ENCODE peak calls at places on chromosomes 7 and 10, in five cellular contexts. One of them, this sample, is unnamed. For H3K4me1, the result is how much of the 10 kb centered on the place peaks cover.

GRCh38 chr7:1176891-1177373 is 16.9 kb upstream of the ZFAND2A start:
- DNase-seq in stomach: peak
- DNase-seq in endothelial cell of umbilical vein: peak
- DNase-seq in Panc1: no peak
- DNase-seq in HepG2: peak
- DNase-seq in this sample: peak

GRCh38 chr10:42638821-42639270 is 476 bp upstream of the ZNF33B start:
- DNase-seq in stomach: no peak
- DNase-seq in endothelial cell of umbilical vein: no peak
- DNase-seq in Panc1: no peak
- DNase-seq in HepG2: no peak
- DNase-seq in this sample: no peak

GRCh38 chr10:48243487-48243886 is 31.0 kb downstream of the FRMPD2 start:
- DNase-seq in stomach: no peak
- DNase-seq in endothelial cell of umbilical vein: no peak
- DNase-seq in Panc1: no peak
- DNase-seq in HepG2: no peak
- DNase-seq in this sample: no peak

GRCh38 chr10:79084972-79085597 is 16.3 kb downstream of the ZMIZ1 start:
- DNase-seq in stomach: no peak
- DNase-seq in endothelial cell of umbilical vein: no peak
- DNase-seq in Panc1: no peak
- DNase-seq in HepG2: no peak
- DNase-seq in this sample: no peak

GRCh38 chr7:30469303-30469702 is 9.3 kb downstream of the NOD1 start:
- DNase-seq in stomach: no peak
- DNase-seq in endothelial cell of umbilical vein: peak
- DNase-seq in Panc1: no peak
- DNase-seq in HepG2: peak
- DNase-seq in this sample: peak

GRCh38 chr10:30171601-30172000 is 112.2 kb upstream of the JCAD start:
- DNase-seq in stomach: no peak
- DNase-seq in endothelial cell of umbilical vein: no peak
- DNase-seq in Panc1: no peak
- DNase-seq in HepG2: no peak
- DNase-seq in this sample: no peak

GRCh38 chr10:72625608-72626443 is at the start of gene MICU1:
- DNase-seq in stomach: peak
- DNase-seq in endothelial cell of umbilical vein: peak
- DNase-seq in Panc1: peak
- DNase-seq in HepG2: peak
- DNase-seq in this sample: peak

GRCh38 chr10:126972622-126973414 is 67.6 kb downstream of the DOCK1 start:
- DNase-seq in stomach: no peak
- DNase-seq in endothelial cell of umbilical vein: peak
- DNase-seq in Panc1: no peak
- DNase-seq in HepG2: peak
- DNase-seq in this sample: no peak

GRCh38 chr7:36305226-36305625 is 84.4 kb upstream of the ANLN start:
- DNase-seq in stomach: peak
- DNase-seq in endothelial cell of umbilical vein: no peak
- DNase-seq in Panc1: no peak
- DNase-seq in HepG2: no peak
- DNase-seq in this sample: no peak

GRCh38 chr10:78905940-78906308 is 162.8 kb upstream of the ZMIZ1 start:
- DNase-seq in stomach: peak
- DNase-seq in endothelial cell of umbilical vein: no peak
- DNase-seq in Panc1: no peak
- DNase-seq in HepG2: no peak
- DNase-seq in this sample: no peak

GRCh38 chr10:103307594-103307993 is 30.7 kb downstream of the INA start:
- DNase-seq in stomach: no peak
- DNase-seq in endothelial cell of umbilical vein: no peak
- DNase-seq in Panc1: no peak
- DNase-seq in HepG2: no peak
- DNase-seq in this sample: no peak

GRCh38 chr7:114138587-114138986 is 219.8 kb upstream of the PPP1R3A start:
- DNase-seq in stomach: no peak
- DNase-seq in endothelial cell of umbilical vein: no peak
- DNase-seq in Panc1: no peak
- DNase-seq in HepG2: no peak
- DNase-seq in this sample: no peak

GRCh38 chr10:33483124-33483794 is 148.8 kb upstream of the NRP1 start:
- DNase-seq in stomach: no peak
- DNase-seq in endothelial cell of umbilical vein: no peak
- DNase-seq in Panc1: no peak
- DNase-seq in HepG2: no peak
- DNase-seq in this sample: no peak

GRCh38 chr10:1406172-1406975 is 331.0 kb downstream of the ADARB2 start:
- DNase-seq in stomach: peak
- DNase-seq in endothelial cell of umbilical vein: no peak
- DNase-seq in Panc1: no peak
- DNase-seq in HepG2: no peak
- DNase-seq in this sample: no peak

GRCh38 chr7:127907110-127907509 is 124.1 kb downstream of the LRRC4 start:
- DNase-seq in stomach: no peak
- DNase-seq in endothelial cell of umbilical vein: no peak
- DNase-seq in Panc1: no peak
- DNase-seq in HepG2: no peak
- DNase-seq in this sample: no peak

GRCh38 chr7:127903913-127904705 is 127.1 kb downstream of the LRRC4 start:
- DNase-seq in stomach: no peak
- DNase-seq in endothelial cell of umbilical vein: no peak
- DNase-seq in Panc1: no peak
- DNase-seq in HepG2: no peak
- DNase-seq in this sample: no peak

GRCh38 chr7:127901895-127902703 is 129.1 kb downstream of the LRRC4 start:
- DNase-seq in stomach: no peak
- DNase-seq in endothelial cell of umbilical vein: no peak
- DNase-seq in Panc1: no peak
- DNase-seq in HepG2: no peak
- DNase-seq in this sample: no peak

GRCh38 chr7:127905491-127906330 is 125.5 kb downstream of the LRRC4 start:
- DNase-seq in stomach: no peak
- DNase-seq in endothelial cell of umbilical vein: peak
- DNase-seq in Panc1: no peak
- DNase-seq in HepG2: peak
- DNase-seq in this sample: no peak

GRCh38 chr7:127904706-127905056 is 126.6 kb downstream of the LRRC4 start:
- DNase-seq in stomach: no peak
- DNase-seq in endothelial cell of umbilical vein: no peak
- DNase-seq in Panc1: no peak
- DNase-seq in HepG2: no peak
- DNase-seq in this sample: no peak
- H3K4me1 ChIP-seq in stomach: half or more
- H3K4me1 ChIP-seq in endothelial cell of umbilical vein: under half
- H3K4me1 ChIP-seq in Panc1: under half
- H3K4me1 ChIP-seq in HepG2: half or more
- H3K4me1 ChIP-seq in this sample: under half

DNA sequence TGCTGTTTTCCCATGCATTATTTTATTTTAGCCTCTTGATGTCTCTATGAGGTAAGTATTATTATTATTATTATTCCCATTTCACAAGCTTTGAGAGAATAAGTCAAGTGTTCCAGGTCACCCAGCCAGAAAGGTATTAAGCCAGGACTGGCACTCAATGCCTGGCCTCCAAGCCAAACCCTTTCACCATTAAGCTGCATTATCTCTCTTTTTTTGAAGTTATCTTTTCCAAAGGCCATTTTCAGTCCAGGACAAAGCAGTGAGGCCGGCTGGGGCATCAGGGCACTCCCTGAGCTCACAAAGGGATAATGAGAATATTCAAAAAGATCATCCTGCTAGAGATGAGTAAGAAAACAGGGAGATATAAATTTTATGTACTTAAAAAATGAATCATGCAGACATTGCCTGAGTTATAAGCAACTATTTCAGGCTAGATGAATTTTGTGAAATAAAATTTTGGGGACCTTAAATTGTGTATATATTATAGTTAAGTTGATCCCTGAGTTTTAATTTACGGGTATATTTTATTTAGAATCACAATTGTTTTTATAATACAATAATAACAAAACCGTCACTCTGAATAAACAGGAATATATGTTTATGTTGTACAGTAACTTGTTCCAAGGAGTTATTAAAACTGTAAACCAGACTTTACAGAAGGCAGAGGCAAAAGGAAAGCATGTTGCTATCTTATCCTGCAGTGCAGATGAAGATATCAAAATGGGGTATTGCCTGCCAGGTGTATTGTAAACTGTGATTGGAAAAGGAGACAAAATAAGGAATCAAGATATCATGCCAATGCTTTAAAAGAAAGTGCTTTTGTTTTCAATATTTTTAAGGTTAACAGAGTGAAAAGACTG is 51.3 kb upstream of the CAV2 start:
- DNase-seq in stomach: no peak
- DNase-seq in endothelial cell of umbilical vein: no peak
- DNase-seq in Panc1: no peak
- DNase-seq in HepG2: no peak
- DNase-seq in this sample: no peak
- TF ChIP-seq POLR2AphosphoS5 in stomach: no peak
- TF ChIP-seq POLR2AphosphoS5 in endothelial cell of umbilical vein: no peak
- TF ChIP-seq POLR2AphosphoS5 in Panc1: no peak
- TF ChIP-seq POLR2AphosphoS5 in HepG2: no peak
- TF ChIP-seq POLR2AphosphoS5 in this sample: no peak

DNA sequence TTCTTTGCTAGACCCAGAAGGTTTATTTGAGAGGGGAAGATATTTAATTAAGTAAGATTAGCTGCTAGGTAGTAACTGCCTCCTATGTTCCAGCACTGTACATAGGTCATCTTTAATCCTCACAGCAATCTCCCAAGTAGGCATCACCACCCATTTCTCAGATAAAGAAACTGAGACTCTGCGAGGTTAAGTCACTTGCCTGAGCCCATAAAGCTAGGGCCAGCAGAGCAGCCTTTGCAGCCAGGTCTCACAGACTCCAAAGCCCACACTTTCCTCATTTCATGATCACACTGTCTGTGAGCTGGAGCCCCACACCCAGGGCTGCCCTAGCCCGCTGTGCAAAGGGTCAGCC is 20.6 kb downstream of the CALML3 start:
- DNase-seq in stomach: no peak
- DNase-seq in endothelial cell of umbilical vein: no peak
- DNase-seq in Panc1: no peak
- DNase-seq in HepG2: no peak
- DNase-seq in this sample: no peak
- H3K4me1 ChIP-seq in stomach: half or more
- H3K4me1 ChIP-seq in endothelial cell of umbilical vein: under half
- H3K4me1 ChIP-seq in Panc1: under half
- H3K4me1 ChIP-seq in HepG2: half or more
- H3K4me1 ChIP-seq in this sample: half or more

GRCh38 chr10:69220041-69220451 is at the start of gene HKDC1:
- DNase-seq in stomach: no peak
- DNase-seq in endothelial cell of umbilical vein: no peak
- DNase-seq in Panc1: no peak
- DNase-seq in HepG2: peak
- DNase-seq in this sample: no peak

GRCh38 chr10:69220510-69220909 is 378 bp downstream of the HKDC1 start:
- DNase-seq in stomach: no peak
- DNase-seq in endothelial cell of umbilical vein: no peak
- DNase-seq in Panc1: no peak
- DNase-seq in HepG2: peak
- DNase-seq in this sample: no peak

GRCh38 chr10:69223028-69223342 is 2.9 kb downstream of the HKDC1 start:
- DNase-seq in stomach: no peak
- DNase-seq in endothelial cell of umbilical vein: no peak
- DNase-seq in Panc1: no peak
- DNase-seq in HepG2: no peak
- DNase-seq in this sample: no peak

GRCh38 chr10:69224862-69225657 is 4.9 kb downstream of the HKDC1 start:
- DNase-seq in stomach: no peak
- DNase-seq in endothelial cell of umbilical vein: peak
- DNase-seq in Panc1: no peak
- DNase-seq in HepG2: no peak
- DNase-seq in this sample: no peak

GRCh38 chr10:69222157-69223027 is 2.3 kb downstream of the HKDC1 start:
- DNase-seq in stomach: peak
- DNase-seq in endothelial cell of umbilical vein: peak
- DNase-seq in Panc1: peak
- DNase-seq in HepG2: peak
- DNase-seq in this sample: peak
- TF ChIP-seq POLR2AphosphoS5 in stomach: peak
- TF ChIP-seq POLR2AphosphoS5 in endothelial cell of umbilical vein: no peak
- TF ChIP-seq POLR2AphosphoS5 in Panc1: no peak
- TF ChIP-seq POLR2AphosphoS5 in HepG2: no peak
- TF ChIP-seq POLR2AphosphoS5 in this sample: peak

GRCh38 chr7:131090866-131091692 is 236.6 kb upstream of the MKLN1 start:
- DNase-seq in stomach: no peak
- DNase-seq in endothelial cell of umbilical vein: no peak
- DNase-seq in Panc1: no peak
- DNase-seq in HepG2: no peak
- DNase-seq in this sample: no peak
- H3K4me1 ChIP-seq in stomach: half or more
- H3K4me1 ChIP-seq in endothelial cell of umbilical vein: under half
- H3K4me1 ChIP-seq in Panc1: under half
- H3K4me1 ChIP-seq in HepG2: half or more
- H3K4me1 ChIP-seq in this sample: half or more

GRCh38 chr7:17447728-17448478 is 149.5 kb downstream of the AHR start:
- DNase-seq in stomach: no peak
- DNase-seq in endothelial cell of umbilical vein: no peak
- DNase-seq in Panc1: no peak
- DNase-seq in HepG2: no peak
- DNase-seq in this sample: no peak

GRCh38 chr7:17446340-17446739 is 147.9 kb downstream of the AHR start:
- DNase-seq in stomach: no peak
- DNase-seq in endothelial cell of umbilical vein: no peak
- DNase-seq in Panc1: no peak
- DNase-seq in HepG2: no peak
- DNase-seq in this sample: no peak

GRCh38 chr7:17441557-17441956 is 143.1 kb downstream of the AHR start:
- DNase-seq in stomach: no peak
- DNase-seq in endothelial cell of umbilical vein: peak
- DNase-seq in Panc1: no peak
- DNase-seq in HepG2: no peak
- DNase-seq in this sample: no peak

GRCh38 chr7:17444151-17444550 is 145.7 kb downstream of the AHR start:
- DNase-seq in stomach: no peak
- DNase-seq in endothelial cell of umbilical vein: peak
- DNase-seq in Panc1: no peak
- DNase-seq in HepG2: no peak
- DNase-seq in this sample: no peak

GRCh38 chr7:17444673-17445072 is 146.2 kb downstream of the AHR start:
- DNase-seq in stomach: no peak
- DNase-seq in endothelial cell of umbilical vein: peak
- DNase-seq in Panc1: no peak
- DNase-seq in HepG2: no peak
- DNase-seq in this sample: no peak
- TF ChIP-seq POLR2AphosphoS5 in stomach: peak
- TF ChIP-seq POLR2AphosphoS5 in endothelial cell of umbilical vein: peak
- TF ChIP-seq POLR2AphosphoS5 in Panc1: no peak
- TF ChIP-seq POLR2AphosphoS5 in HepG2: no peak
- TF ChIP-seq POLR2AphosphoS5 in this sample: no peak

This sample was measured in upper lobe of left lung.